ENCODE peak calls at places on chromosome 12, in six cellular contexts. S, P, M, D, Y and K are unnamed samples.

GRCh38 chr12:113103756-113104450 is 31.7 kb downstream of the RASAL1 start:
- DNase-seq in S (no peak), P (no peak), M (peak; percentile 89), D (no peak), Y (no peak), K (no peak)

GRCh38 chr12:12442548-12443071 is 85.7 kb downstream of the BORCS5 start:
- DNase-seq in S (no peak), P (no peak), M (no peak), D (peak; percentile 12), Y (no peak), K (no peak)

GRCh38 chr12:53963434-53964314 is 9.0 kb downstream of the HOXC12 start:
- DNase-seq in S (no peak), P (no peak), M (no peak), D (no peak), Y (no peak), K (peak; percentile 65)

GRCh38 chr12:7542046-7542445 is 38.5 kb upstream of the CD163 start:
- DNase-seq in S (no peak), P (no peak), M (no peak), D (no peak), Y (no peak), K (no peak)

GRCh38 chr12:123601602-123602489 is at the start of gene DDX55:
- DNase-seq in S (peak; percentile 84), P (peak; percentile 50), M (peak; percentile 88), D (peak; percentile 64), Y (peak; percentile 90), K (peak; percentile 90)

GRCh38 chr12:93419388-93420034 is 22.2 kb downstream of the UBE2N start:
- DNase-seq in S (no peak), P (no peak), M (peak; percentile 56), D (no peak), Y (no peak), K (no peak)

GRCh38 chr12:53046655-53047220 is 3.1 kb upstream of the TNS2 start:
- DNase-seq in S (peak; percentile 90), P (peak; percentile 92), M (peak; percentile 81), D (no peak), Y (peak; percentile 94), K (peak; percentile 94)

GRCh38 chr12:129911437-129912049 is 7.7 kb upstream of the TMEM132D start:
- DNase-seq in S (no peak), P (no peak), M (peak; percentile 61), D (no peak), Y (peak; percentile 39), K (no peak)

GRCh38 chr12:79482323-79482722 is 208.4 kb downstream of the PAWR start:
- DNase-seq in S (no peak), P (no peak), M (peak; percentile 60), D (no peak), Y (no peak), K (no peak)

GRCh38 chr12:4277856-4278581 is 4.5 kb downstream of the CCND2 start:
- DNase-seq in S (no peak), P (no peak), M (no peak), D (no peak), Y (no peak), K (no peak)
- H3K4me1 ChIP-seq in S (peaks cover 24% of the 10 kb centered on the region), P (peaks cover 61% of the 10 kb centered on the region), M (peaks cover 10% of the 10 kb centered on the region), D (peaks cover 5% of the 10 kb centered on the region), Y (peaks cover 78% of the 10 kb centered on the region), K (peaks cover 63% of the 10 kb centered on the region)

GRCh38 chr12:103810108-103810507 is 30.9 kb downstream of the NT5DC3 start:
- DNase-seq in S (no peak), P (no peak), M (no peak), D (no peak), Y (no peak), K (no peak)
- H3K4me1 ChIP-seq in S (peaks cover 39% of the 10 kb centered on the region), P (peaks cover 43% of the 10 kb centered on the region), M (peaks cover 3% of the 10 kb centered on the region), D (peaks cover 31% of the 10 kb centered on the region), Y (no peaks in the 10 kb centered on the region), K (no peaks in the 10 kb centered on the region)

GRCh38 chr12:6235499-6235898 is 35.3 kb downstream of the CD9 start:
- DNase-seq in S (no peak), P (no peak), M (no peak), D (no peak), Y (no peak), K (no peak)
- H3K4me1 ChIP-seq in S (peaks cover 31% of the 10 kb centered on the region), P (peaks cover 59% of the 10 kb centered on the region), M (no peaks in the 10 kb centered on the region), D (peaks cover 14% of the 10 kb centered on the region), Y (peaks cover 56% of the 10 kb centered on the region), K (peaks cover 50% of the 10 kb centered on the region)

GRCh38 chr12:81164827-81165226 is 86.9 kb downstream of the ACSS3 start:
- DNase-seq in S (no peak), P (no peak), M (no peak), D (no peak), Y (no peak), K (no peak)
- H3K4me1 ChIP-seq in S (no peaks in the 10 kb centered on the region), P (no peaks in the 10 kb centered on the region), M (peaks cover 7% of the 10 kb centered on the region), D (no peaks in the 10 kb centered on the region), Y (no peaks in the 10 kb centered on the region), K (no peaks in the 10 kb centered on the region)

GRCh38 chr12:8695116-8695515 is 2.7 kb upstream of the RIMKLB start:
- DNase-seq in S (no peak), P (no peak), M (no peak), D (no peak), Y (no peak), K (no peak)
- H3K4me1 ChIP-seq in S (peaks cover 28% of the 10 kb centered on the region), P (peaks cover 41% of the 10 kb centered on the region), M (peaks cover 2% of the 10 kb centered on the region), D (no peaks in the 10 kb centered on the region), Y (peaks cover 31% of the 10 kb centered on the region), K (peaks cover 22% of the 10 kb centered on the region)